ENCODE peak calls at places on chromosomes 1 and 21, in seven cellular contexts. B is A549, P is uterus, W is ovary, O is suprapubic skin, U is transverse colon, I is body of pancreas. Z is an unnamed sample.

GRCh38 chr1:202709276-202710041 is 795 bp downstream of the SYT2 start:
- DNase-seq in B (no peak), P (no peak), W (no peak), O (peak), U (no peak), I (no peak), Z (no peak)

GRCh38 chr1:221810406-221810805 is 68.5 kb upstream of the DUSP10 start:
- DNase-seq in B (no peak), P (no peak), W (no peak), O (no peak), U (no peak), I (no peak), Z (no peak)

GRCh38 chr1:25073640-25074270 is 143.7 kb upstream of the RUNX3 start:
- DNase-seq in B (no peak), P (no peak), W (no peak), O (no peak), U (no peak), I (no peak), Z (no peak)

GRCh38 chr1:5850503-5850902 is 141.7 kb downstream of the NPHP4 start:
- DNase-seq in B (no peak), P (no peak), W (no peak), O (no peak), U (no peak), I (no peak), Z (no peak)

GRCh38 chr1:221439734-221440436 is 302.0 kb downstream of the DUSP10 start:
- DNase-seq in B (peak), P (no peak), W (no peak), O (no peak), U (no peak), I (no peak), Z (peak)

GRCh38 chr1:30641557-30642353 is 81.6 kb downstream of the MATN1 start:
- DNase-seq in B (no peak), P (no peak), W (no peak), O (peak), U (no peak), I (no peak), Z (no peak)

GRCh38 chr1:78676347-78676982 is 26.8 kb downstream of the IFI44 start:
- DNase-seq in B (peak), P (peak), W (peak), O (no peak), U (peak), I (peak), Z (no peak)

GRCh38 chr21:42537106-42537742 is 23.6 kb downstream of the SLC37A1 start:
- DNase-seq in B (no peak), P (no peak), W (no peak), O (peak), U (no peak), I (no peak), Z (no peak)

GRCh38 chr1:205325334-205325884 is 3.9 kb upstream of the NUAK2 start:
- DNase-seq in B (peak), P (peak), W (peak), O (no peak), U (peak), I (peak), Z (peak)

GRCh38 chr1:228370941-228371740 is 35.5 kb downstream of the TRIM11 start:
- DNase-seq in B (no peak), P (no peak), W (no peak), O (peak), U (no peak), I (no peak), Z (no peak)

GRCh38 chr1:25469177-25469576 is 38.5 kb downstream of the MACO1 start:
- DNase-seq in B (no peak), P (no peak), W (no peak), O (no peak), U (no peak), I (no peak), Z (peak)

GRCh38 chr1:27003745-27004470 is 8.7 kb downstream of the TENT5B start:
- DNase-seq in B (no peak), P (no peak), W (no peak), O (no peak), U (no peak), I (no peak), Z (no peak)

GRCh38 chr1:150237746-150238145 is 1.8 kb upstream of the ANP32E start:
- DNase-seq in B (no peak), P (no peak), W (no peak), O (no peak), U (no peak), I (no peak), Z (no peak)

GRCh38 chr1:5975133-5975880 is 16.9 kb downstream of the NPHP4 start:
- DNase-seq in B (no peak), P (no peak), W (peak), O (peak), U (peak), I (peak), Z (peak)

GRCh38 chr1:45522324-45523104 is 830 bp upstream of the PRDX1 start:
- DNase-seq in B (peak), P (no peak), W (no peak), O (no peak), U (no peak), I (no peak), Z (no peak)

GRCh38 chr1:33684346-33685122 is 179.3 kb upstream of the HMGB4 start:
- DNase-seq in B (no peak), P (no peak), W (no peak), O (no peak), U (no peak), I (no peak), Z (no peak)

GRCh38 chr1:4137621-4138390 is 237.7 kb upstream of the C1orf174 start:
- DNase-seq in B (no peak), P (no peak), W (no peak), O (no peak), U (no peak), I (no peak), Z (no peak)

GRCh38 chr1:188314557-188315137 is 1485.9 kb downstream of the PLA2G4A start:
- DNase-seq in B (no peak), P (no peak), W (no peak), O (no peak), U (no peak), I (no peak), Z (no peak)

DNA sequence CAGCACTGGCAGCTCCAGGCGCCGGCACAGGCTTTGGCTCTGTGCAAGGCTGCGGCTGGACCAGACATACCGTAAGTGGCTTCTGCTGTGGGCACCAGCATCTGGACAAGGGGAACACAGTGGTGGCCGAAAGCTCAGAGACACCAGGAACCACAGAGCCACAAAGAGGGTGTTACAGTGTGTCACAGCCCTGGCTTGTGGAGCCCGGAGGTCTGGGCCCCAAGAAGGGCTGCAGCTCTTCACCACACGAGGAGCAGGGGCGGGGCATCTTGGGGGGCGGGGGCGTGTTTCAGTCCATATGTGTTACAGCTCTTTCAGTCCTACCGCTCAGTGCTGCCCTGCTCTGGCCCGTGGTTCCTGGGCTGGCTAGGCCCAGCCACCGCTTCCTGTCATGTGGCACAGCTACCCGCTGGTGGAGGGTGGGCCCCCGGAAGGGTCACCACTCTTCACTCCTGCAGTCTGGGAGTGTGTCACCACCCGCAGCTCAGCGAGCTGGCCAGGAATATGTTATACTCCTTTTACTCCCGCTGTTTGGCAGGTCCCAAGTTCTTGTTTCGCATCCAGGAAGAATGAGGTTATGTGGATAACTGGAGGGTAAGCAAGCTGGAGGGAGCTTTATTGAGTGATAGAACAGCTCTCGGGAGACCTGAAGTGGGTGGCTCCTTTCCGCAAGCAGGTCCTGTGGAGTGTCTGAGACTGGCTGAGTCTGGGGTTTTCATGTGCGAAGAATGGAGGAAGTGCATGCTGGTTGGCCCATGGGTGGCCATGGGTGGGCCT is 3.3 kb upstream of the LSM10 start:
- DNase-seq in B (no peak), P (peak), W (no peak), O (peak), U (peak), I (peak), Z (peak)
- TF ChIP-seq POLR2A in B (no peak), P (no peak), W (no peak), O (no peak), U (peak), I (no peak), Z (peak)

GRCh38 chr21:34834852-34835501 is 166.2 kb downstream of the CLIC6 start:
- DNase-seq in B (no peak), P (no peak), W (no peak), O (no peak), U (no peak), I (no peak), Z (no peak)

GRCh38 chr21:34836933-34837505 is 168.2 kb downstream of the CLIC6 start:
- DNase-seq in B (no peak), P (no peak), W (no peak), O (no peak), U (no peak), I (no peak), Z (no peak)

GRCh38 chr21:34835526-34835925 is 166.7 kb downstream of the CLIC6 start:
- DNase-seq in B (no peak), P (peak), W (no peak), O (peak), U (peak), I (no peak), Z (no peak)

GRCh38 chr21:34834307-34834706 is 165.5 kb downstream of the CLIC6 start:
- DNase-seq in B (no peak), P (no peak), W (no peak), O (no peak), U (no peak), I (no peak), Z (no peak)

DNA sequence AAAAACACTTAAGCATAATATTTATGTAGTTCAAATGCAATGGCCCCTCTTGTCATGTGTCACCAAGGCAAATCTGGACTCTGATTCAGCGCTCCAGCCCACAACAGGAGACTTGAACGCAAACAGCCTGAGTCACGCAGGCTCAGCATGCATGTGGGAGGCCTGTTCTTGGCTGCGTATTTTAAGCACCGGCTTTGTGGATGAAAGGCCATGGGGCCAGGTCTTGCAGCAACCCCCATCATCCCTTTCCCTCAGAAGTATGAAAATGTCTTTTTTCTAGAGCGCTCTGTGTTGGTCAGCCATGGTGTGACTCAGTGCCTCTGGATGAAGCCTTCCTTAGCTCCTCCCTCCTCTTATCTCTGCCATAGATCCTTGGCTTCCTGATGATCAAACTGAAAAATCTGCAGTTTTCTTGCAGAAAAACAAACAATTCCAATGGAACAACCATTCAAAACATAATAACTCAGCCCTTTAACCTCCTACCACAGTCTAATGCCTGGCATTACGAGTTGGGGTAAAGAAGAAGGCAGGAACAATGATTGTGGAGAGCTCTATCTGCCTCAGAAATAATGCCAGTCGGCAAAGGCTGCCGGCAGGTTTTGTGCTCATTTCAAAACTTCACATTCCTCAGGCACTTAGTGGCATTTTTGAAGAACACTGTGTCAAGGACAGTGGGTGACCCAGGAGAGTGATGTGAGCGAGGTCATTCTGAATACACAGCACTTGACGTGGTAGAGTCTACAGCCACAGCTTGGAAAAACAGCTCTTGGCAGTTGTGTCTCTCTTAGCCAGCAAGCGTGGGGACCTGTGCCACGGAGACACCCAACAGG is 167.5 kb downstream of the CLIC6 start:
- DNase-seq in B (peak), P (peak), W (peak), O (peak), U (peak), I (peak), Z (peak)
- TF ChIP-seq POLR2A in B (no peak), P (no peak), W (no peak), O (no peak), U (no peak), I (no peak), Z (no peak)

GRCh38 chr1:175023043-175023921 is at the start of gene MRPS14:
- DNase-seq in B (peak), P (peak), W (peak), O (peak), U (peak), I (peak), Z (peak)
- TF ChIP-seq POLR2A in B (peak), P (peak), W (peak), O (no peak), U (peak), I (peak), Z (peak)

DNA sequence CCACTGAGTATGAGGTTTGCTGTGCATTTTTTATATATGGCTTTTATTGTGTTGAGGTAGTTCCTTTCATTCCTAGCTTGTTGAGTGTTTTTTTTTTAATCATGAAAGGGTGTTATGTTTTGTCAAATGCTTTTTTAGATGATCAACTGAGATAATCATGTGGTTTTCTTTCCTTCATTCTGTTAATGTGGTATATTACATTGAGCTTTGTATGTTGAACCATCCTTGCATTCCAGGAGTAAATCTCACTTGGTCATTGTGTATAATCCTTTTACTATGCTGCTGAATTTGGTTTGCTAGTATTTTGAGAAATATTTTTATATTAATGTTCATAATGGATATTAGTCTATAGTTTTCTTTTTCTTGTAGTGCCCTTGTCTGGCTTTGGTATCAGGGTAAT is 11.1 kb upstream of the ZBTB40 start:
- DNase-seq in B (no peak), P (no peak), W (no peak), O (no peak), U (no peak), I (no peak), Z (no peak)
- TF ChIP-seq POLR2A in B (no peak), P (no peak), W (no peak), O (no peak), U (no peak), I (no peak), Z (no peak)